ENCODE peak calls at places on chromosomes 1 and 21, in ten cellular contexts. M is ELR; X is HFF-Myc; A is hippocampal formation; V is H9; N is astrocyte of the cerebellum; T is GM13977; K is activated naive CD4-positive, alpha-beta T cell; R is stimulated activated CD4-positive, alpha-beta T cell treated with anti-CD3 and anti-CD28 coated beads, Interleukin-15, amount 100 ng/mL, for 48 hours; F is sigmoid colon. P is an unnamed sample.

GRCh38 chr1:229116114-229116513 is 154.8 kb upstream of the RAB4A start:
- DNase-seq in M (no peak), X (no peak), A (no peak), V (no peak), N (no peak), T (no peak), K (no peak), R (no peak), F (peak; percentile 98), P (no peak)

GRCh38 chr1:53698381-53698980 is 40.5 kb downstream of the GLIS1 start:
- DNase-seq in M (no peak), X (no peak), A (no peak), V (no peak), N (no peak), T (no peak), K (no peak), R (no peak), F (no peak), P (no peak)

GRCh38 chr1:243264718-243265117 is 8.9 kb downstream of the SDCCAG8 start:
- DNase-seq in M (peak; percentile 91), X (peak; percentile 67), A (no peak), V (no peak), N (no peak), T (no peak), K (no peak), R (no peak), F (no peak), P (no peak)

GRCh38 chr1:214454619-214455396 is 96.6 kb downstream of the PTPN14 start:
- DNase-seq in M (peak; percentile 92), X (peak; percentile 88), A (no peak), V (no peak), N (peak; percentile 49), T (no peak), K (no peak), R (no peak), F (no peak), P (no peak)

GRCh38 chr1:1235016-1235744 is 3.1 kb downstream of the B3GALT6 start:
- DNase-seq in M (no peak), X (no peak), A (no peak), V (no peak), N (no peak), T (no peak), K (no peak), R (no peak), F (no peak), P (no peak)

GRCh38 chr1:209349372-209350324 is 233.9 kb upstream of the CAMK1G start:
- DNase-seq in M (peak; percentile 58), X (peak; percentile 11), A (no peak), V (no peak), N (no peak), T (no peak), K (no peak), R (no peak), F (no peak), P (no peak)

GRCh38 chr1:180928272-180929230 is 15.9 kb downstream of the KIAA1614 start:
- DNase-seq in M (no peak), X (no peak), A (no peak), V (no peak), N (no peak), T (no peak), K (no peak), R (no peak), F (no peak), P (no peak)

GRCh38 chr1:198892065-198892464 is 253.2 kb downstream of the PTPRC start:
- DNase-seq in M (peak; percentile 66), X (peak; percentile 52), A (no peak), V (no peak), N (no peak), T (no peak), K (no peak), R (no peak), F (no peak), P (no peak)

GRCh38 chr21:17476006-17476405 is 36.8 kb upstream of the CXADR start:
- DNase-seq in M (no peak), X (no peak), A (no peak), V (no peak), N (no peak), T (no peak), K (no peak), R (no peak), F (no peak), P (no peak)

GRCh38 chr1:214441119-214441518 is 110.3 kb downstream of the PTPN14 start:
- DNase-seq in M (peak; percentile 89), X (no peak), A (no peak), V (no peak), N (no peak), T (no peak), K (no peak), R (no peak), F (no peak), P (no peak)